ENCODE peak calls at places on chromosomes 6 and 20, in ten cellular contexts. One of them, this sample, is unnamed.
A peak's percentile ranks its signal among the peaks of the same experiment; 100 is the strongest.

GRCh38 chr6:138464085-138464484 is 35.2 kb downstream of the NHSL1 start:
- DNase-seq in vagina: no peak
- DNase-seq in H1: no peak
- DNase-seq in esophagus squamous epithelium: no peak
- DNase-seq in HCT116: no peak
- DNase-seq in A549: no peak
- DNase-seq in endothelial cell of umbilical vein: no peak
- DNase-seq in sigmoid colon: no peak
- DNase-seq in stomach: no peak
- DNase-seq in spleen: no peak
- DNase-seq in this sample: no peak

GRCh38 chr20:63959699-63960075 is 3.5 kb upstream of the UCKL1 start:
- DNase-seq in vagina: no peak
- DNase-seq in H1: no peak
- DNase-seq in esophagus squamous epithelium: no peak
- DNase-seq in HCT116: no peak
- DNase-seq in A549: no peak
- DNase-seq in endothelial cell of umbilical vein: no peak
- DNase-seq in sigmoid colon: no peak
- DNase-seq in stomach: no peak
- DNase-seq in spleen: no peak
- DNase-seq in this sample: no peak

GRCh38 chr20:2652724-2653510 is 485 bp downstream of the NOP56 start:
- DNase-seq in vagina: no peak
- DNase-seq in H1: no peak
- DNase-seq in esophagus squamous epithelium: no peak
- DNase-seq in HCT116: no peak
- DNase-seq in A549: no peak
- DNase-seq in endothelial cell of umbilical vein: no peak
- DNase-seq in sigmoid colon: no peak
- DNase-seq in stomach: no peak
- DNase-seq in spleen: peak; percentile 95
- DNase-seq in this sample: no peak

GRCh38 chr20:60113024-60113724 is 155.0 kb downstream of the CDH26 start:
- DNase-seq in vagina: no peak
- DNase-seq in H1: no peak
- DNase-seq in esophagus squamous epithelium: no peak
- DNase-seq in HCT116: no peak
- DNase-seq in A549: no peak
- DNase-seq in endothelial cell of umbilical vein: no peak
- DNase-seq in sigmoid colon: no peak
- DNase-seq in stomach: no peak
- DNase-seq in spleen: peak; percentile 86
- DNase-seq in this sample: no peak

GRCh38 chr6:145206247-145206907 is 528.9 kb downstream of the EPM2A start:
- DNase-seq in vagina: no peak
- DNase-seq in H1: no peak
- DNase-seq in esophagus squamous epithelium: no peak
- DNase-seq in HCT116: no peak
- DNase-seq in A549: no peak
- DNase-seq in endothelial cell of umbilical vein: no peak
- DNase-seq in sigmoid colon: no peak
- DNase-seq in stomach: no peak
- DNase-seq in spleen: no peak
- DNase-seq in this sample: no peak

GRCh38 chr6:3019749-3020320 is 20.1 kb downstream of the NQO2 start:
- DNase-seq in vagina: no peak
- DNase-seq in H1: no peak
- DNase-seq in esophagus squamous epithelium: no peak
- DNase-seq in HCT116: no peak
- DNase-seq in A549: no peak
- DNase-seq in endothelial cell of umbilical vein: no peak
- DNase-seq in sigmoid colon: no peak
- DNase-seq in stomach: no peak
- DNase-seq in spleen: no peak
- DNase-seq in this sample: no peak

GRCh38 chr20:24765316-24766142 is 183.5 kb upstream of the CST7 start:
- DNase-seq in vagina: no peak
- DNase-seq in H1: no peak
- DNase-seq in esophagus squamous epithelium: no peak
- DNase-seq in HCT116: no peak
- DNase-seq in A549: no peak
- DNase-seq in endothelial cell of umbilical vein: no peak
- DNase-seq in sigmoid colon: no peak
- DNase-seq in stomach: peak; percentile 14
- DNase-seq in spleen: peak; percentile 59
- DNase-seq in this sample: no peak

GRCh38 chr6:169970306-169970988 is 219.0 kb downstream of the ERMARD start:
- DNase-seq in vagina: peak; percentile 49
- DNase-seq in H1: no peak
- DNase-seq in esophagus squamous epithelium: no peak
- DNase-seq in HCT116: no peak
- DNase-seq in A549: no peak
- DNase-seq in endothelial cell of umbilical vein: no peak
- DNase-seq in sigmoid colon: peak; percentile 55
- DNase-seq in stomach: peak; percentile 23
- DNase-seq in spleen: peak; percentile 74
- DNase-seq in this sample: no peak

GRCh38 chr6:33742837-33743236 is 3.9 kb downstream of the IP6K3 start:
- DNase-seq in vagina: no peak
- DNase-seq in H1: no peak
- DNase-seq in esophagus squamous epithelium: no peak
- DNase-seq in HCT116: no peak
- DNase-seq in A549: no peak
- DNase-seq in endothelial cell of umbilical vein: no peak
- DNase-seq in sigmoid colon: no peak
- DNase-seq in stomach: no peak
- DNase-seq in spleen: no peak
- DNase-seq in this sample: no peak

GRCh38 chr6:143187173-143187908 is 126.7 kb downstream of the AIG1 start:
- DNase-seq in vagina: no peak
- DNase-seq in H1: no peak
- DNase-seq in esophagus squamous epithelium: no peak
- DNase-seq in HCT116: no peak
- DNase-seq in A549: no peak
- DNase-seq in endothelial cell of umbilical vein: no peak
- DNase-seq in sigmoid colon: no peak
- DNase-seq in stomach: no peak
- DNase-seq in spleen: no peak
- DNase-seq in this sample: no peak

GRCh38 chr20:14199111-14199510 is 138.3 kb downstream of the FLRT3 start:
- DNase-seq in vagina: no peak
- DNase-seq in H1: no peak
- DNase-seq in esophagus squamous epithelium: no peak
- DNase-seq in HCT116: no peak
- DNase-seq in A549: no peak
- DNase-seq in endothelial cell of umbilical vein: no peak
- DNase-seq in sigmoid colon: no peak
- DNase-seq in stomach: no peak
- DNase-seq in spleen: no peak
- DNase-seq in this sample: no peak

GRCh38 chr6:33075568-33076405 is at the start of gene HLA-DPB1:
- DNase-seq in vagina: no peak
- DNase-seq in H1: no peak
- DNase-seq in esophagus squamous epithelium: no peak
- DNase-seq in HCT116: peak; percentile 52
- DNase-seq in A549: peak; percentile 28
- DNase-seq in endothelial cell of umbilical vein: peak; percentile 80
- DNase-seq in sigmoid colon: no peak
- DNase-seq in stomach: no peak
- DNase-seq in spleen: peak; percentile 78
- DNase-seq in this sample: peak; percentile 69

GRCh38 chr6:160238786-160239751 is 19.6 kb downstream of the SLC22A2 start:
- DNase-seq in vagina: no peak
- DNase-seq in H1: no peak
- DNase-seq in esophagus squamous epithelium: no peak
- DNase-seq in HCT116: no peak
- DNase-seq in A549: no peak
- DNase-seq in endothelial cell of umbilical vein: no peak
- DNase-seq in sigmoid colon: no peak
- DNase-seq in stomach: no peak
- DNase-seq in spleen: no peak
- DNase-seq in this sample: no peak

GRCh38 chr20:46367967-46368901 is 38.2 kb downstream of the ELMO2 start:
- DNase-seq in vagina: no peak
- DNase-seq in H1: no peak
- DNase-seq in esophagus squamous epithelium: no peak
- DNase-seq in HCT116: no peak
- DNase-seq in A549: no peak
- DNase-seq in endothelial cell of umbilical vein: no peak
- DNase-seq in sigmoid colon: peak; percentile 63
- DNase-seq in stomach: no peak
- DNase-seq in spleen: no peak
- DNase-seq in this sample: no peak

GRCh38 chr6:129638055-129639019 is 71.6 kb downstream of the ARHGAP18 start:
- DNase-seq in vagina: no peak
- DNase-seq in H1: no peak
- DNase-seq in esophagus squamous epithelium: no peak
- DNase-seq in HCT116: no peak
- DNase-seq in A549: peak; percentile 25
- DNase-seq in endothelial cell of umbilical vein: peak; percentile 87
- DNase-seq in sigmoid colon: no peak
- DNase-seq in stomach: no peak
- DNase-seq in spleen: no peak
- DNase-seq in this sample: no peak

GRCh38 chr6:121849477-121849876 is 414.0 kb downstream of the GJA1 start:
- DNase-seq in vagina: no peak
- DNase-seq in H1: peak; percentile 73
- DNase-seq in esophagus squamous epithelium: no peak
- DNase-seq in HCT116: peak; percentile 53
- DNase-seq in A549: peak; percentile 35
- DNase-seq in endothelial cell of umbilical vein: peak; percentile 88
- DNase-seq in sigmoid colon: peak; percentile 66
- DNase-seq in stomach: peak; percentile 29
- DNase-seq in spleen: no peak
- DNase-seq in this sample: peak; percentile 10

GRCh38 chr6:150439373-150439772 is 70.6 kb downstream of the IYD start:
- DNase-seq in vagina: no peak
- DNase-seq in H1: no peak
- DNase-seq in esophagus squamous epithelium: no peak
- DNase-seq in HCT116: no peak
- DNase-seq in A549: no peak
- DNase-seq in endothelial cell of umbilical vein: no peak
- DNase-seq in sigmoid colon: no peak
- DNase-seq in stomach: no peak
- DNase-seq in spleen: no peak
- DNase-seq in this sample: no peak

GRCh38 chr6:150435360-150435759 is 66.5 kb downstream of the IYD start:
- DNase-seq in vagina: no peak
- DNase-seq in H1: no peak
- DNase-seq in esophagus squamous epithelium: no peak
- DNase-seq in HCT116: no peak
- DNase-seq in A549: no peak
- DNase-seq in endothelial cell of umbilical vein: no peak
- DNase-seq in sigmoid colon: no peak
- DNase-seq in stomach: no peak
- DNase-seq in spleen: no peak
- DNase-seq in this sample: no peak

GRCh38 chr6:150435832-150436231 is 67.0 kb downstream of the IYD start:
- DNase-seq in vagina: no peak
- DNase-seq in H1: no peak
- DNase-seq in esophagus squamous epithelium: no peak
- DNase-seq in HCT116: no peak
- DNase-seq in A549: no peak
- DNase-seq in endothelial cell of umbilical vein: no peak
- DNase-seq in sigmoid colon: no peak
- DNase-seq in stomach: no peak
- DNase-seq in spleen: no peak
- DNase-seq in this sample: no peak
- TF ChIP-seq POLR2A in vagina: no peak
- TF ChIP-seq POLR2A in H1: no peak
- TF ChIP-seq POLR2A in esophagus squamous epithelium: no peak
- TF ChIP-seq POLR2A in HCT116: no peak
- TF ChIP-seq POLR2A in A549: no peak
- TF ChIP-seq POLR2A in endothelial cell of umbilical vein: no peak
- TF ChIP-seq POLR2A in sigmoid colon: no peak
- TF ChIP-seq POLR2A in stomach: no peak
- TF ChIP-seq POLR2A in spleen: no peak
- TF ChIP-seq POLR2A in this sample: no peak

DNA sequence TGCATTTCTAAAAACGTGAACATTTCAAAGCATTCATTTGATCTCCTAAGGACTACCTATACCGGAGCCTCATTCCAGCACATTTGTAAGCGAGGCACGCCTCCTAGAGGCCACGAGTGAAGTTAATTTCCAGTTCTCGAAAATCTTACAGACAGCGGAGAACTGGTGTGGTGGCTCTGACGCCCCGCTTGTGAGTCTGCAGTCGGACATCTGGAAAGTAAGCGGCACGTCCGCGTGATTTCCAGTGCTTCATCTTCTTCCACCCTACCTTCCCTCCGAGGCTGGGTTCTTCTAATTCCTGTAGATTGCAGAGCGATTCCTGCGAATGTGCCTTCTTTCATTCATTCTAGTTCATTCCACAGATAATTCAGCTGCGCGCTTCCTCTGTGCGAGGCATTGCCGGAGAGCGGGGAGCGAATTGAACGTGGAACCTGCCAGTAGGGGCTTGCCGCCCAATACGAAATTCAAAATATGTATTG is 810 bp upstream of the PRIM2 start:
- DNase-seq in vagina: no peak
- DNase-seq in H1: peak; percentile 56
- DNase-seq in esophagus squamous epithelium: peak; percentile 28
- DNase-seq in HCT116: peak; percentile 91
- DNase-seq in A549: peak; percentile 71
- DNase-seq in endothelial cell of umbilical vein: peak; percentile 94
- DNase-seq in sigmoid colon: peak; percentile 91
- DNase-seq in stomach: peak; percentile 81
- DNase-seq in spleen: peak; percentile 90
- DNase-seq in this sample: peak; percentile 74
- TF ChIP-seq POLR2A in vagina: no peak
- TF ChIP-seq POLR2A in H1: no peak
- TF ChIP-seq POLR2A in esophagus squamous epithelium: no peak
- TF ChIP-seq POLR2A in HCT116: peak; percentile 52
- TF ChIP-seq POLR2A in A549: peak; percentile 18
- TF ChIP-seq POLR2A in endothelial cell of umbilical vein: no peak
- TF ChIP-seq POLR2A in sigmoid colon: no peak
- TF ChIP-seq POLR2A in stomach: no peak
- TF ChIP-seq POLR2A in spleen: no peak
- TF ChIP-seq POLR2A in this sample: peak; percentile 32

GRCh38 chr6:99867026-99867425 is 127.0 kb downstream of the MCHR2 start:
- DNase-seq in vagina: no peak
- DNase-seq in H1: no peak
- DNase-seq in esophagus squamous epithelium: no peak
- DNase-seq in HCT116: no peak
- DNase-seq in A549: no peak
- DNase-seq in endothelial cell of umbilical vein: no peak
- DNase-seq in sigmoid colon: no peak
- DNase-seq in stomach: no peak
- DNase-seq in spleen: no peak
- DNase-seq in this sample: no peak

GRCh38 chr6:99868074-99868702 is 125.8 kb downstream of the MCHR2 start:
- DNase-seq in vagina: no peak
- DNase-seq in H1: peak; percentile 31
- DNase-seq in esophagus squamous epithelium: peak; percentile 0
- DNase-seq in HCT116: peak; percentile 51
- DNase-seq in A549: peak; percentile 18
- DNase-seq in endothelial cell of umbilical vein: peak; percentile 67
- DNase-seq in sigmoid colon: peak; percentile 74
- DNase-seq in stomach: peak; percentile 79
- DNase-seq in spleen: peak; percentile 81
- DNase-seq in this sample: peak; percentile 6
- TF ChIP-seq POLR2A in vagina: no peak
- TF ChIP-seq POLR2A in H1: no peak
- TF ChIP-seq POLR2A in esophagus squamous epithelium: no peak
- TF ChIP-seq POLR2A in HCT116: no peak
- TF ChIP-seq POLR2A in A549: no peak
- TF ChIP-seq POLR2A in endothelial cell of umbilical vein: no peak
- TF ChIP-seq POLR2A in sigmoid colon: no peak
- TF ChIP-seq POLR2A in stomach: no peak
- TF ChIP-seq POLR2A in spleen: no peak
- TF ChIP-seq POLR2A in this sample: no peak

GRCh38 chr6:149031545-149032317 is 284.9 kb downstream of the UST start:
- DNase-seq in vagina: no peak
- DNase-seq in H1: no peak
- DNase-seq in esophagus squamous epithelium: no peak
- DNase-seq in HCT116: peak; percentile 27
- DNase-seq in A549: peak; percentile 70
- DNase-seq in endothelial cell of umbilical vein: no peak
- DNase-seq in sigmoid colon: no peak
- DNase-seq in stomach: no peak
- DNase-seq in spleen: no peak
- DNase-seq in this sample: peak; percentile 40
- TF ChIP-seq POLR2A in vagina: no peak
- TF ChIP-seq POLR2A in H1: no peak
- TF ChIP-seq POLR2A in esophagus squamous epithelium: no peak
- TF ChIP-seq POLR2A in HCT116: no peak
- TF ChIP-seq POLR2A in A549: peak; percentile 11
- TF ChIP-seq POLR2A in endothelial cell of umbilical vein: no peak
- TF ChIP-seq POLR2A in sigmoid colon: no peak
- TF ChIP-seq POLR2A in stomach: no peak
- TF ChIP-seq POLR2A in spleen: no peak
- TF ChIP-seq POLR2A in this sample: peak; percentile 67

This sample was measured in H54.